ENCODE peak calls at places on chromosome 11, in eight cellular contexts. One of them, this sample, is unnamed.

GRCh38 chr11:109138200-109138599 is 283.8 kb upstream of the C11orf87 start:
- DNase-seq in cardiac fibroblast: peak; percentile 42
- DNase-seq in astrocyte of the cerebellum: no peak
- DNase-seq in esophagus squamous epithelium: no peak
- DNase-seq in psoas muscle: no peak
- DNase-seq in ovary: no peak
- DNase-seq in A549: no peak
- DNase-seq in HCT116: no peak
- DNase-seq in this sample: peak; percentile 69

GRCh38 chr11:118251858-118252652 is at the start of gene MPZL3:
- DNase-seq in cardiac fibroblast: peak; percentile 69
- DNase-seq in astrocyte of the cerebellum: peak; percentile 18
- DNase-seq in esophagus squamous epithelium: peak; percentile 50
- DNase-seq in psoas muscle: peak; percentile 39
- DNase-seq in ovary: peak; percentile 43
- DNase-seq in A549: peak; percentile 57
- DNase-seq in HCT116: peak; percentile 96
- DNase-seq in this sample: peak; percentile 52

GRCh38 chr11:19734171-19734570 is 21.5 kb downstream of the NAV2 start:
- DNase-seq in cardiac fibroblast: no peak
- DNase-seq in astrocyte of the cerebellum: no peak
- DNase-seq in esophagus squamous epithelium: no peak
- DNase-seq in psoas muscle: no peak
- DNase-seq in ovary: no peak
- DNase-seq in A549: no peak
- DNase-seq in HCT116: no peak
- DNase-seq in this sample: no peak

GRCh38 chr11:78381867-78382266 is 35.8 kb downstream of the GAB2 start:
- DNase-seq in cardiac fibroblast: peak; percentile 8
- DNase-seq in astrocyte of the cerebellum: no peak
- DNase-seq in esophagus squamous epithelium: no peak
- DNase-seq in psoas muscle: no peak
- DNase-seq in ovary: no peak
- DNase-seq in A549: no peak
- DNase-seq in HCT116: no peak
- DNase-seq in this sample: peak; percentile 23

GRCh38 chr11:45133871-45134270 is 12.6 kb upstream of the PRDM11 start:
- DNase-seq in cardiac fibroblast: no peak
- DNase-seq in astrocyte of the cerebellum: no peak
- DNase-seq in esophagus squamous epithelium: no peak
- DNase-seq in psoas muscle: no peak
- DNase-seq in ovary: no peak
- DNase-seq in A549: no peak
- DNase-seq in HCT116: no peak
- DNase-seq in this sample: no peak

GRCh38 chr11:82653752-82654151 is 79.9 kb downstream of the FAM181B start:
- DNase-seq in cardiac fibroblast: no peak
- DNase-seq in astrocyte of the cerebellum: no peak
- DNase-seq in esophagus squamous epithelium: no peak
- DNase-seq in psoas muscle: no peak
- DNase-seq in ovary: no peak
- DNase-seq in A549: no peak
- DNase-seq in HCT116: no peak
- DNase-seq in this sample: no peak

GRCh38 chr11:87007938-87008337 is 29.8 kb upstream of the TMEM135 start:
- DNase-seq in cardiac fibroblast: peak; percentile 69
- DNase-seq in astrocyte of the cerebellum: peak; percentile 92
- DNase-seq in esophagus squamous epithelium: no peak
- DNase-seq in psoas muscle: no peak
- DNase-seq in ovary: no peak
- DNase-seq in A549: no peak
- DNase-seq in HCT116: no peak
- DNase-seq in this sample: peak; percentile 96

GRCh38 chr11:124612045-124612444 is 817 bp downstream of the PANX3 start:
- DNase-seq in cardiac fibroblast: no peak
- DNase-seq in astrocyte of the cerebellum: no peak
- DNase-seq in esophagus squamous epithelium: no peak
- DNase-seq in psoas muscle: no peak
- DNase-seq in ovary: no peak
- DNase-seq in A549: no peak
- DNase-seq in HCT116: no peak
- DNase-seq in this sample: no peak

DNA sequence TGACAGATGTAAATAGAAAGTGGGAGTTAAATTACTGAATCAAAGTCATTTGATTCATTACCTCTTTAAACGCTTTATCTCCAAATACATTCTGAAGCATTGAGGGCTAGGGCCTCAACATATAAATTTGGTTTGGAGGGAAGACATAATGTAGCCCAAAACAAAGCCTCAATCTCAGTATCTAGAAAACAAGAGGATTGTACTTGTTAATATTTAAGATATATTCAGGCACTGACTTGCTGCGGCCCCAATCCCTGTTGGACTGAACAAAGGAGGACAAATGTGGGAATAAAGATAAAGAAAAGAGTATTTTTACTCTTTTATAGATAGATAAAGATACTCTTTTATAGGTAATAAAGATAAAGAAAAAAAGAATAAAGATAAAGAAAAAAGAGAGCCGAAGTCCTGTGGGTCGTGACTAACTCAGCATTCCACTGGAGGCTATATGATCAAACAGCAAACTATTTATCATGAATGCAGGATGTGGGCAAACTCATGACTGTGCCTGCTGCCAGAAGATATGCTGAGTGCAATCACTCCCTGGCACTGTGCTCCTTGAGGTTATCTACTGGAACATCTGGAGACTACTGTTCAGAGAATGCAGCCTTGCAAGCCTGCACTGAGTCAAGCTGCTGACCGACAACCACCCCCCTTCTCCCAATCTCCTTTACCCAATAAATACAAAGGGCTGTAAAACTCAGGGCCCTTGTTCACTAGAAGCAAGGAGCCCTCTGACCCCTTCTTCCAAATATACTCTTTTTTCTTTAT is 6.9 kb downstream of the OR10V1 start:
- DNase-seq in cardiac fibroblast: peak; percentile 61
- DNase-seq in astrocyte of the cerebellum: peak; percentile 11
- DNase-seq in esophagus squamous epithelium: no peak
- DNase-seq in psoas muscle: no peak
- DNase-seq in ovary: no peak
- DNase-seq in A549: peak; percentile 35
- DNase-seq in HCT116: peak; percentile 50
- DNase-seq in this sample: peak; percentile 59
- H3K4me3 ChIP-seq in cardiac fibroblast: no peak overlapping the region
- H3K4me3 ChIP-seq in astrocyte of the cerebellum: no peak overlapping the region
- H3K4me3 ChIP-seq in esophagus squamous epithelium: no peak overlapping the region
- H3K4me3 ChIP-seq in psoas muscle: no peak overlapping the region
- H3K4me3 ChIP-seq in ovary: no peak overlapping the region
- H3K4me3 ChIP-seq in A549: no peak overlapping the region
- H3K4me3 ChIP-seq in HCT116: peak overlapping the region; percentile 29
- H3K4me3 ChIP-seq in this sample: no peak overlapping the region

DNA sequence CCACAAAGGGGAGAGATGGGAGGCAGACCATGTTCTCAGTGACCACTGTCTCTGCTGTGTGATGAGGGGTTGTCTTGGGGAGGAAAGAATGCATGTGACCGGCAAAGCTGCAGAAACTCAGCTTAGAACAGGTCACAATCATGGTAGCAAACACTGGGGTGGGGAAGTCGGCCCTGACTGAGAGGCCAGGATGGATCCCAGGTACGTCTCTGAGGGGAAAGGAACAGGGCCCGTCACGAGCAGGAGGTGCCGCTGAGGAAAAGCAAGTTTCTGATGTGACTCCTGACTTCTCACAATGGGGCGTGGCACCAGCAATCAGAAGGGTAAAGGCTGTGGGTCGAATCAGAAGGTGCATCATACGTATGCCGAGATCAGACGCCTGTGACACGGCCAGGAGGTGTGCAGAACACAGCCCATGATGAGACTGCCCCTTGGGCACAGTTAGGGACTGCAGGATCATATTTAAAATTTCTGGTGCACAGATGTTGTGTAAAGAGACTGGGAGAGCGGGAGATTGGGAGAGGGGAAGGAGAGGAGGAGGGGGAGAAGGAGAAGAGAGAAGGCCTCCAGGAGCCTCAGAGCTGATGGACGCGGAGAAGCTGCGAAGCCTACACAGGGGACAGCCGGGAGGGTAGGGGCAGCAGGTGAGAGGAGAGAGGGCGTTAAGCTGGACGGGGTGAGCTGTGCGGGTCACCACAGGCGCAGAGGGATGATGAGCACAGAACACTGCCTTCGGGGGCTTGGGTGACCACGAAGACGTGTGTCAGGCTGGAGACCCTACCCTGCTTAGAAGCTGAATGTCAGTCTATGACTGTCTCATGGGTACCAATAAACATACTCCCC is 30.7 kb downstream of the KRTAP5-5 start:
- DNase-seq in cardiac fibroblast: no peak
- DNase-seq in astrocyte of the cerebellum: no peak
- DNase-seq in esophagus squamous epithelium: no peak
- DNase-seq in psoas muscle: no peak
- DNase-seq in ovary: no peak
- DNase-seq in A549: no peak
- DNase-seq in HCT116: no peak
- DNase-seq in this sample: no peak
- H3K4me3 ChIP-seq in cardiac fibroblast: no peak overlapping the region
- H3K4me3 ChIP-seq in astrocyte of the cerebellum: no peak overlapping the region
- H3K4me3 ChIP-seq in esophagus squamous epithelium: no peak overlapping the region
- H3K4me3 ChIP-seq in psoas muscle: no peak overlapping the region
- H3K4me3 ChIP-seq in ovary: no peak overlapping the region
- H3K4me3 ChIP-seq in A549: no peak overlapping the region
- H3K4me3 ChIP-seq in HCT116: no peak overlapping the region
- H3K4me3 ChIP-seq in this sample: no peak overlapping the region

GRCh38 chr11:133659542-133660201 is 127.4 kb upstream of the OPCML start:
- DNase-seq in cardiac fibroblast: no peak
- DNase-seq in astrocyte of the cerebellum: no peak
- DNase-seq in esophagus squamous epithelium: no peak
- DNase-seq in psoas muscle: no peak
- DNase-seq in ovary: no peak
- DNase-seq in A549: no peak
- DNase-seq in HCT116: no peak
- DNase-seq in this sample: no peak
- H3K4me3 ChIP-seq in cardiac fibroblast: no peak overlapping the region
- H3K4me3 ChIP-seq in astrocyte of the cerebellum: no peak overlapping the region
- H3K4me3 ChIP-seq in esophagus squamous epithelium: no peak overlapping the region
- H3K4me3 ChIP-seq in psoas muscle: no peak overlapping the region
- H3K4me3 ChIP-seq in ovary: no peak overlapping the region
- H3K4me3 ChIP-seq in A549: no peak overlapping the region
- H3K4me3 ChIP-seq in HCT116: no peak overlapping the region
- H3K4me3 ChIP-seq in this sample: no peak overlapping the region

DNA sequence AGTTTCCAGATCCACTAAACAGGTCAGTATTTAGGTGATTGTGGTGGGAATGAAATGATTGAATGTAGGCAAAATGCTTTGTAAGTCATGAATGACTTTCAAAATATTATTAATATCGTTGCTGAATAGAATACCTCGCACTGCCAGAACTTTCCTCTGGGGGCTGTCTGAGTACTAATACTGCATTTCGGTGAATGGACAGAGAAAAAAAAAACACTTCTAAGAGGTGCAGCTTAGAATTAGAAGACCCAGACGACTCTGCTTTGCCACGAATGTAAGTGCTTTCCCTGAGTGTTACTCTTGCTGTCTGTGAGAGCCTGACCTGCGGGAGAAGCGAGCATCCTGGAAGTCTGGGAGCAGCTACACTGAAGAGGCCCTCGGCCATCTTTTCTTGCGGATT is 95.0 kb downstream of the SCN3B start:
- DNase-seq in cardiac fibroblast: no peak
- DNase-seq in astrocyte of the cerebellum: no peak
- DNase-seq in esophagus squamous epithelium: no peak
- DNase-seq in psoas muscle: no peak
- DNase-seq in ovary: no peak
- DNase-seq in A549: no peak
- DNase-seq in HCT116: no peak
- DNase-seq in this sample: peak; percentile 51
- H3K4me3 ChIP-seq in cardiac fibroblast: no peak overlapping the region
- H3K4me3 ChIP-seq in astrocyte of the cerebellum: peak overlapping the region; percentile 33
- H3K4me3 ChIP-seq in esophagus squamous epithelium: no peak overlapping the region
- H3K4me3 ChIP-seq in psoas muscle: peak overlapping the region; percentile 62
- H3K4me3 ChIP-seq in ovary: no peak overlapping the region
- H3K4me3 ChIP-seq in A549: no peak overlapping the region
- H3K4me3 ChIP-seq in HCT116: no peak overlapping the region
- H3K4me3 ChIP-seq in this sample: peak overlapping the region; percentile 33

GRCh38 chr11:71248251-71248570 is 4.2 kb downstream of the SHANK2 start:
- DNase-seq in cardiac fibroblast: no peak
- DNase-seq in astrocyte of the cerebellum: no peak
- DNase-seq in esophagus squamous epithelium: no peak
- DNase-seq in psoas muscle: no peak
- DNase-seq in ovary: no peak
- DNase-seq in A549: no peak
- DNase-seq in HCT116: no peak
- DNase-seq in this sample: no peak

GRCh38 chr11:71247551-71248250 is 4.7 kb downstream of the SHANK2 start:
- DNase-seq in cardiac fibroblast: no peak
- DNase-seq in astrocyte of the cerebellum: no peak
- DNase-seq in esophagus squamous epithelium: no peak
- DNase-seq in psoas muscle: no peak
- DNase-seq in ovary: no peak
- DNase-seq in A549: no peak
- DNase-seq in HCT116: no peak
- DNase-seq in this sample: no peak

GRCh38 chr11:71250512-71251158 is 1.7 kb downstream of the SHANK2 start:
- DNase-seq in cardiac fibroblast: no peak
- DNase-seq in astrocyte of the cerebellum: no peak
- DNase-seq in esophagus squamous epithelium: no peak
- DNase-seq in psoas muscle: no peak
- DNase-seq in ovary: no peak
- DNase-seq in A549: no peak
- DNase-seq in HCT116: no peak
- DNase-seq in this sample: no peak

GRCh38 chr11:71248656-71249055 is 3.7 kb downstream of the SHANK2 start:
- DNase-seq in cardiac fibroblast: no peak
- DNase-seq in astrocyte of the cerebellum: no peak
- DNase-seq in esophagus squamous epithelium: no peak
- DNase-seq in psoas muscle: no peak
- DNase-seq in ovary: no peak
- DNase-seq in A549: no peak
- DNase-seq in HCT116: no peak
- DNase-seq in this sample: no peak

DNA sequence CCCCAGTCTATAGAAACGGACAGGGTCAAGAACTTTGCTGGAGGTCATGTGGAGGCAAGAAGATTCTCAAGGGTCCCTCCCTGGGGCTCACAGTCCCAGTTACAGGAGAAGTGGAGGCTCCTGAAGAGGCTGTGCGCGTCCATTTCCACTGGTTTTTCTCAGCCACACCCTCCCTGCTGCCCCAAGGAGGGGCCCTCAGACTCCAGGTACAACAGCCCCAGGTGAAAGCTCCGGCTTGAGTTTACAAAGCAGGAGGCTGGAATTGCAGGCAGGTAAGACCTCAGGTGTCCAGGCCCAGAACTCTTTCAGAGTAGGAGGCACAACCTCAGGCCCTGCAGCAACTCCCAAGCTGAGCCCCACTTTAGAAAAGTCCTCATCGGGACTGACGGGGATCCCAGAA is 3.1 kb downstream of the SHANK2 start:
- DNase-seq in cardiac fibroblast: no peak
- DNase-seq in astrocyte of the cerebellum: no peak
- DNase-seq in esophagus squamous epithelium: no peak
- DNase-seq in psoas muscle: no peak
- DNase-seq in ovary: no peak
- DNase-seq in A549: no peak
- DNase-seq in HCT116: no peak
- DNase-seq in this sample: no peak
- H3K4me3 ChIP-seq in cardiac fibroblast: no peak overlapping the region
- H3K4me3 ChIP-seq in astrocyte of the cerebellum: no peak overlapping the region
- H3K4me3 ChIP-seq in esophagus squamous epithelium: no peak overlapping the region
- H3K4me3 ChIP-seq in psoas muscle: no peak overlapping the region
- H3K4me3 ChIP-seq in ovary: no peak overlapping the region
- H3K4me3 ChIP-seq in A549: no peak overlapping the region
- H3K4me3 ChIP-seq in HCT116: no peak overlapping the region
- H3K4me3 ChIP-seq in this sample: no peak overlapping the region

This sample was measured in fibroblast of the aortic adventitia.